ENCODE peak calls at places on chromosomes 7 and 10, in ten cellular contexts. One of them, this sample, is unnamed.

GRCh38 chr10:44932338-44933116 is 21.4 kb downstream of the TMEM72 start:
- DNase-seq in astrocyte of the spinal cord: peak
- DNase-seq in tibial artery: peak
- DNase-seq in GM06990: peak
- DNase-seq in AG09309: no peak
- DNase-seq in Calu3: peak
- DNase-seq in dorsolateral prefrontal cortex: peak
- DNase-seq in A549: peak
- DNase-seq in lower lobe of right lung: peak
- DNase-seq in mammary epithelial cell: peak
- DNase-seq in this sample: peak

GRCh38 chr10:37434091-37434490 is 308.7 kb downstream of the ANKRD30A start:
- DNase-seq in AG09309: peak
- DNase-seq in GM06990: no peak
- DNase-seq in A549: peak
- DNase-seq in mammary epithelial cell: peak
- DNase-seq in astrocyte of the spinal cord: no peak
- DNase-seq in tibial artery: no peak
- DNase-seq in dorsolateral prefrontal cortex: no peak
- DNase-seq in lower lobe of right lung: no peak
- DNase-seq in Calu3: no peak
- DNase-seq in this sample: no peak

GRCh38 chr10:33001908-33002492 is 44.0 kb upstream of the ITGB1 start:
- DNase-seq in Calu3: no peak
- DNase-seq in GM06990: no peak
- DNase-seq in A549: peak
- DNase-seq in astrocyte of the spinal cord: no peak
- DNase-seq in AG09309: no peak
- DNase-seq in dorsolateral prefrontal cortex: no peak
- DNase-seq in tibial artery: no peak
- DNase-seq in mammary epithelial cell: no peak
- DNase-seq in lower lobe of right lung: no peak
- DNase-seq in this sample: no peak

GRCh38 chr10:123848564-123849457 is 42.8 kb downstream of the CPXM2 start:
- DNase-seq in lower lobe of right lung: no peak
- DNase-seq in AG09309: no peak
- DNase-seq in mammary epithelial cell: peak
- DNase-seq in A549: no peak
- DNase-seq in Calu3: no peak
- DNase-seq in dorsolateral prefrontal cortex: no peak
- DNase-seq in tibial artery: no peak
- DNase-seq in GM06990: peak
- DNase-seq in astrocyte of the spinal cord: no peak
- DNase-seq in this sample: peak

GRCh38 chr7:79352323-79352722 is 101.1 kb downstream of the MAGI2 start:
- DNase-seq in astrocyte of the spinal cord: no peak
- DNase-seq in dorsolateral prefrontal cortex: no peak
- DNase-seq in A549: no peak
- DNase-seq in mammary epithelial cell: no peak
- DNase-seq in AG09309: no peak
- DNase-seq in Calu3: no peak
- DNase-seq in GM06990: no peak
- DNase-seq in tibial artery: no peak
- DNase-seq in lower lobe of right lung: no peak
- DNase-seq in this sample: no peak

GRCh38 chr10:35451103-35452016 is 115.1 kb downstream of the CCNY start:
- DNase-seq in Calu3: no peak
- DNase-seq in lower lobe of right lung: no peak
- DNase-seq in AG09309: no peak
- DNase-seq in A549: no peak
- DNase-seq in GM06990: peak
- DNase-seq in mammary epithelial cell: no peak
- DNase-seq in astrocyte of the spinal cord: no peak
- DNase-seq in tibial artery: no peak
- DNase-seq in dorsolateral prefrontal cortex: no peak
- DNase-seq in this sample: peak

GRCh38 chr7:149075286-149075685 is 15.2 kb downstream of the ZNF786 start:
- DNase-seq in Calu3: no peak
- DNase-seq in lower lobe of right lung: no peak
- DNase-seq in tibial artery: no peak
- DNase-seq in astrocyte of the spinal cord: no peak
- DNase-seq in dorsolateral prefrontal cortex: no peak
- DNase-seq in GM06990: no peak
- DNase-seq in A549: no peak
- DNase-seq in mammary epithelial cell: no peak
- DNase-seq in AG09309: no peak
- DNase-seq in this sample: no peak

GRCh38 chr10:72712136-72712535 is 20.2 kb downstream of the MCU start:
- DNase-seq in mammary epithelial cell: no peak
- DNase-seq in AG09309: no peak
- DNase-seq in Calu3: no peak
- DNase-seq in lower lobe of right lung: no peak
- DNase-seq in A549: no peak
- DNase-seq in GM06990: no peak
- DNase-seq in dorsolateral prefrontal cortex: no peak
- DNase-seq in tibial artery: no peak
- DNase-seq in astrocyte of the spinal cord: peak
- DNase-seq in this sample: no peak

GRCh38 chr10:71312840-71313789 is 5.9 kb upstream of the SLC29A3 start:
- DNase-seq in Calu3: no peak
- DNase-seq in dorsolateral prefrontal cortex: peak
- DNase-seq in tibial artery: peak
- DNase-seq in astrocyte of the spinal cord: peak
- DNase-seq in GM06990: no peak
- DNase-seq in AG09309: peak
- DNase-seq in lower lobe of right lung: peak
- DNase-seq in mammary epithelial cell: no peak
- DNase-seq in A549: no peak
- DNase-seq in this sample: no peak

GRCh38 chr7:126958367-126958766 is 294.4 kb downstream of the GRM8 start:
- DNase-seq in Calu3: no peak
- DNase-seq in lower lobe of right lung: no peak
- DNase-seq in mammary epithelial cell: no peak
- DNase-seq in dorsolateral prefrontal cortex: no peak
- DNase-seq in tibial artery: no peak
- DNase-seq in A549: no peak
- DNase-seq in GM06990: no peak
- DNase-seq in astrocyte of the spinal cord: no peak
- DNase-seq in AG09309: no peak
- DNase-seq in this sample: no peak

GRCh38 chr10:43861966-43862751 is 213.5 kb upstream of the ZNF32 start:
- DNase-seq in astrocyte of the spinal cord: peak
- DNase-seq in lower lobe of right lung: no peak
- DNase-seq in mammary epithelial cell: no peak
- DNase-seq in GM06990: no peak
- DNase-seq in AG09309: peak
- DNase-seq in tibial artery: peak
- DNase-seq in dorsolateral prefrontal cortex: no peak
- DNase-seq in Calu3: no peak
- DNase-seq in A549: peak
- DNase-seq in this sample: no peak

GRCh38 chr10:62818426-62819011 is 2.4 kb upstream of the EGR2 start:
- DNase-seq in A549: peak
- DNase-seq in astrocyte of the spinal cord: no peak
- DNase-seq in GM06990: peak
- DNase-seq in mammary epithelial cell: peak
- DNase-seq in AG09309: no peak
- DNase-seq in dorsolateral prefrontal cortex: peak
- DNase-seq in Calu3: peak
- DNase-seq in lower lobe of right lung: peak
- DNase-seq in tibial artery: no peak
- DNase-seq in this sample: no peak

GRCh38 chr10:118979661-118980060 is 49.9 kb upstream of the NANOS1 start:
- DNase-seq in astrocyte of the spinal cord: no peak
- DNase-seq in tibial artery: no peak
- DNase-seq in dorsolateral prefrontal cortex: no peak
- DNase-seq in mammary epithelial cell: no peak
- DNase-seq in A549: no peak
- DNase-seq in AG09309: no peak
- DNase-seq in Calu3: no peak
- DNase-seq in GM06990: no peak
- DNase-seq in lower lobe of right lung: no peak
- DNase-seq in this sample: no peak

DNA sequence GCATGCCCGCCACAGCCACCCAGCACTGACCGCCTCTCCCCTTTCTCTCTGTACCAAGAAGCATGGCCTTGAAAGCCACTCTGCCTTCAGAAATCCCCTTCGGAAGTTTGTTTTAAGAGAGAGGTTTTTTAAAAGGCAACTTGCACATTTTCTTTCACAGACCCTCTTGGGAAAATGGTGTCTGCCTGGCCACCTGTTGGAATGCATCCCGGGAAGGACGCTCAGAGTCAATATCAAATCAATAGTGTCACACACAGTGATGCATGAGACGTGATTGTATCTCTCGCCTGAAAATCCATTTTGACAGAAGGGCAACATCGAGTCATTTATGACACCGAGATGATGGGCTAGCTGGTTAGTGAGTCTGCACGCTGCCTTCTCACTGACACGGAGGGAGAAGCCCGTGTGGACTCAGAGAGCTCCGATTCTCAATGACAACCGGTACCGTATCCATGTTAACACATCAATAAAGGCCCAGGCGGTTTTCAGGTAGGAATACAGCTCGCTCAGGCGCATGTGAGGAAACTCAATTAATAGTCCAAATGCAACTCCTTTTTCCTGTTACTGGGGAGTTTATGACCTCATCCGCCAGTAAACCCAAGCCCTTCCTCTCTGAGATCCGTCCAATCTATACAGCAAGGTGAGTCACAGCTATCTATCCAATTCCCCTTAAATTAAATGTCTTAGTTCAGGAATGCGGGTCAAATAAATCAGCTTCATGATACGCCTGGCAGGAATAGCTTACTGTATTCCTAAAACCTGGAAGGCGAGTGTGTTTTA is 621.5 kb upstream of the MKI67 start:
- DNase-seq in Calu3: no peak
- DNase-seq in lower lobe of right lung: no peak
- DNase-seq in tibial artery: no peak
- DNase-seq in AG09309: no peak
- DNase-seq in A549: no peak
- DNase-seq in astrocyte of the spinal cord: no peak
- DNase-seq in GM06990: no peak
- DNase-seq in mammary epithelial cell: no peak
- DNase-seq in dorsolateral prefrontal cortex: no peak
- DNase-seq in this sample: no peak
- TF ChIP-seq CTCF in Calu3: no peak
- TF ChIP-seq CTCF in lower lobe of right lung: no peak
- TF ChIP-seq CTCF in tibial artery: no peak
- TF ChIP-seq CTCF in AG09309: no peak
- TF ChIP-seq CTCF in A549: no peak
- TF ChIP-seq CTCF in astrocyte of the spinal cord: no peak
- TF ChIP-seq CTCF in GM06990: no peak
- TF ChIP-seq CTCF in mammary epithelial cell: no peak
- TF ChIP-seq CTCF in dorsolateral prefrontal cortex: no peak
- TF ChIP-seq CTCF in this sample: no peak

GRCh38 chr7:142485617-142486226 is 227.9 kb upstream of the PRSS58 start:
- DNase-seq in AG09309: no peak
- DNase-seq in astrocyte of the spinal cord: no peak
- DNase-seq in lower lobe of right lung: no peak
- DNase-seq in A549: peak
- DNase-seq in GM06990: no peak
- DNase-seq in dorsolateral prefrontal cortex: no peak
- DNase-seq in Calu3: peak
- DNase-seq in mammary epithelial cell: no peak
- DNase-seq in tibial artery: no peak
- DNase-seq in this sample: no peak
- TF ChIP-seq CTCF in AG09309: peak
- TF ChIP-seq CTCF in astrocyte of the spinal cord: peak
- TF ChIP-seq CTCF in lower lobe of right lung: peak
- TF ChIP-seq CTCF in A549: peak
- TF ChIP-seq CTCF in GM06990: peak
- TF ChIP-seq CTCF in dorsolateral prefrontal cortex: peak
- TF ChIP-seq CTCF in Calu3: peak
- TF ChIP-seq CTCF in mammary epithelial cell: peak
- TF ChIP-seq CTCF in tibial artery: no peak
- TF ChIP-seq CTCF in this sample: peak

GRCh38 chr7:42700376-42701327 is 211.2 kb downstream of the C7orf25 start:
- DNase-seq in A549: no peak
- DNase-seq in dorsolateral prefrontal cortex: no peak
- DNase-seq in Calu3: no peak
- DNase-seq in astrocyte of the spinal cord: no peak
- DNase-seq in tibial artery: no peak
- DNase-seq in lower lobe of right lung: no peak
- DNase-seq in mammary epithelial cell: no peak
- DNase-seq in GM06990: no peak
- DNase-seq in AG09309: no peak
- DNase-seq in this sample: no peak
- TF ChIP-seq CTCF in A549: no peak
- TF ChIP-seq CTCF in dorsolateral prefrontal cortex: no peak
- TF ChIP-seq CTCF in Calu3: no peak
- TF ChIP-seq CTCF in astrocyte of the spinal cord: no peak
- TF ChIP-seq CTCF in tibial artery: no peak
- TF ChIP-seq CTCF in lower lobe of right lung: no peak
- TF ChIP-seq CTCF in mammary epithelial cell: no peak
- TF ChIP-seq CTCF in GM06990: no peak
- TF ChIP-seq CTCF in AG09309: no peak
- TF ChIP-seq CTCF in this sample: no peak

DNA sequence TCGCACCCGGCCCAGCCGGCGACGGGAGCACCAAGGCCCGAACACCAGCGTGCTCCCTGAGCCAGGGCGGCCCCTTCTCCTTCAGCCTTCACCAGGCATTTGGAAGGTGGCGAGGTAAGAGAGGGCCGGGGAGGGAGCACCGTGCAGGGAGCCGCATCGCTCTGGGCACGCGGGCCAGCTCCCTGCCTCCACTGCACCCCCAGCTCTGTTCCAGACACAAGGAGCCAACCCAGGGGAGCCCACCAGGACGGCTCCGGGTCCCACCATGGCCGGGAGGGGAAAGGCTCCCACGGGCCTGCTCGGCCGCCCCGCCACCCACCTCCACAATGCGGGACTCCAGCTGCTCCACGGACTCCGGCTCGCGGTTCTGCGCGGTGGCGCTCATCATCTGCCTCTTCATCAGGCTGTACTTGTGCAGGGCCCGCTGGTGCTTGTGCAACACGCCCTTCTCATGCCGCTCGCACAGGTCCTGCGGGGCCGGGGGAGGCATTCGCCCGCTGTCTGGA is 15.1 kb downstream of the NUDT1 start:
- DNase-seq in GM06990: no peak
- DNase-seq in mammary epithelial cell: no peak
- DNase-seq in astrocyte of the spinal cord: no peak
- DNase-seq in dorsolateral prefrontal cortex: no peak
- DNase-seq in tibial artery: no peak
- DNase-seq in AG09309: no peak
- DNase-seq in A549: no peak
- DNase-seq in Calu3: no peak
- DNase-seq in lower lobe of right lung: no peak
- DNase-seq in this sample: no peak
- TF ChIP-seq CTCF in GM06990: no peak
- TF ChIP-seq CTCF in mammary epithelial cell: no peak
- TF ChIP-seq CTCF in astrocyte of the spinal cord: no peak
- TF ChIP-seq CTCF in dorsolateral prefrontal cortex: no peak
- TF ChIP-seq CTCF in tibial artery: no peak
- TF ChIP-seq CTCF in AG09309: no peak
- TF ChIP-seq CTCF in A549: no peak
- TF ChIP-seq CTCF in Calu3: no peak
- TF ChIP-seq CTCF in lower lobe of right lung: no peak
- TF ChIP-seq CTCF in this sample: no peak

GRCh38 chr10:106571216-106571954 is 593.1 kb downstream of the SORCS1 start:
- DNase-seq in A549: peak
- DNase-seq in AG09309: no peak
- DNase-seq in mammary epithelial cell: peak
- DNase-seq in tibial artery: no peak
- DNase-seq in lower lobe of right lung: no peak
- DNase-seq in astrocyte of the spinal cord: peak
- DNase-seq in dorsolateral prefrontal cortex: no peak
- DNase-seq in GM06990: no peak
- DNase-seq in Calu3: peak
- DNase-seq in this sample: no peak
- TF ChIP-seq CTCF in A549: peak
- TF ChIP-seq CTCF in AG09309: no peak
- TF ChIP-seq CTCF in mammary epithelial cell: peak
- TF ChIP-seq CTCF in tibial artery: no peak
- TF ChIP-seq CTCF in lower lobe of right lung: no peak
- TF ChIP-seq CTCF in astrocyte of the spinal cord: peak
- TF ChIP-seq CTCF in dorsolateral prefrontal cortex: peak
- TF ChIP-seq CTCF in GM06990: peak
- TF ChIP-seq CTCF in Calu3: peak
- TF ChIP-seq CTCF in this sample: peak

This sample was measured in GM12864.